ENCODE peak calls at places on chromosomes 1 and 21, in six cellular contexts. A, M, B, Y, E and X are unnamed samples.

GRCh38 chr21:37459575-37459974 is 93.0 kb downstream of the DYRK1A start:
- DNase-seq in M (no peak), A (peak; percentile 69), Y (no peak), E (no peak), B (no peak), X (peak; percentile 6)

GRCh38 chr1:27603962-27604578 is at the start of gene AHDC1:
- DNase-seq in M (peak; percentile 96), Y (peak; percentile 97), A (peak; percentile 80), E (peak; percentile 94), B (peak; percentile 82), X (peak; percentile 91)

GRCh38 chr1:156896490-156897033 is 3.0 kb downstream of the PEAR1 start:
- DNase-seq in A (peak; percentile 91), Y (peak; percentile 56), B (no peak), M (no peak), E (no peak), X (peak; percentile 94)

GRCh38 chr1:55215194-55216021 is at the start of gene USP24:
- DNase-seq in A (peak; percentile 55), E (peak; percentile 71), Y (peak; percentile 85), M (peak; percentile 80), B (peak; percentile 60), X (peak; percentile 81)

GRCh38 chr1:27542463-27543273 is 52.7 kb upstream of the WASF2 start:
- DNase-seq in Y (no peak), A (peak; percentile 76), E (peak; percentile 74), B (no peak), M (no peak), X (peak; percentile 86)

GRCh38 chr1:203307690-203308126 is 2.4 kb downstream of the BTG2 start:
- DNase-seq in B (no peak), M (no peak), E (no peak), A (no peak), Y (peak; percentile 77), X (no peak)

GRCh38 chr1:155598842-155599331 is 11.1 kb upstream of the MSTO1 start:
- DNase-seq in E (no peak), Y (peak; percentile 56), A (peak; percentile 57), B (no peak), M (no peak), X (no peak)

GRCh38 chr1:200979574-200980451 is 43.7 kb downstream of the KIF21B start:
- DNase-seq in M (peak; percentile 90), B (peak; percentile 26), Y (peak; percentile 87), E (no peak), A (peak; percentile 19), X (peak; percentile 75)

GRCh38 chr1:119336738-119337315 is 31.8 kb upstream of the HAO2 start:
- DNase-seq in B (no peak), A (no peak), Y (no peak), M (no peak), E (no peak), X (no peak)

GRCh38 chr1:233662503-233663105 is 48.7 kb downstream of the KCNK1 start:
- DNase-seq in E (no peak), Y (no peak), M (no peak), B (no peak), A (peak; percentile 21), X (no peak)

GRCh38 chr1:211641942-211642341 is 33.5 kb downstream of the NEK2 start:
- DNase-seq in Y (no peak), E (no peak), M (no peak), B (no peak), A (no peak), X (no peak)

GRCh38 chr21:31186916-31187315 is 148.6 kb upstream of the KRTAP19-8 start:
- DNase-seq in E (no peak), M (no peak), B (no peak), Y (peak; percentile 19), A (no peak), X (no peak)

GRCh38 chr1:167627865-167628641 is 2.0 kb upstream of the RCSD1 start:
- DNase-seq in E (no peak), B (peak; percentile 44), A (no peak), Y (no peak), M (no peak), X (no peak)

GRCh38 chr1:226632169-226632884 is 83.8 kb downstream of the STUM start:
- DNase-seq in B (no peak), A (no peak), M (no peak), E (peak; percentile 21), Y (no peak), X (no peak)

GRCh38 chr1:233238884-233239432 is 56.6 kb downstream of the PCNX2 start:
- DNase-seq in Y (no peak), M (no peak), B (no peak), A (no peak), E (no peak), X (no peak)

GRCh38 chr1:8363186-8363585 is 45.3 kb downstream of the SLC45A1 start:
- DNase-seq in M (no peak), E (no peak), A (no peak), B (no peak), Y (no peak), X (no peak)

GRCh38 chr1:153180556-153180955 is 22.7 kb upstream of the LELP1 start:
- DNase-seq in B (no peak), M (no peak), Y (no peak), A (no peak), E (no peak), X (no peak)

GRCh38 chr1:190738321-190738720 is 260.7 kb upstream of the BRINP3 start:
- DNase-seq in E (no peak), B (no peak), Y (no peak), A (peak; percentile 0), M (no peak), X (peak; percentile 25)

GRCh38 chr1:3942416-3943122 is 42.5 kb upstream of the C1orf174 start:
- DNase-seq in B (no peak), Y (no peak), A (no peak), E (no peak), M (no peak), X (no peak)

GRCh38 chr1:179883040-179883501 is 986 bp downstream of the TOR1AIP1 start:
- DNase-seq in A (no peak), M (no peak), Y (no peak), E (no peak), B (peak; percentile 13), X (no peak)

GRCh38 chr1:61087574-61087973 is 5.2 kb downstream of the NFIA start:
- DNase-seq in B (no peak), E (peak; percentile 37), Y (no peak), M (no peak), A (no peak), X (no peak)

GRCh38 chr1:229889031-229889517 is 178.0 kb upstream of the GALNT2 start:
- DNase-seq in Y (no peak), E (no peak), M (no peak), A (no peak), B (no peak), X (no peak)

GRCh38 chr1:106924360-106924759 is 132.1 kb upstream of the PRMT6 start:
- DNase-seq in A (peak; percentile 14), Y (peak; percentile 74), B (no peak), M (peak; percentile 17), E (no peak), X (no peak)

GRCh38 chr1:104125226-104125625 is 375.5 kb downstream of the AMY1C start:
- DNase-seq in B (no peak), E (no peak), M (no peak), Y (no peak), A (no peak), X (no peak)

GRCh38 chr1:104125935-104126334 is 376.2 kb downstream of the AMY1C start:
- DNase-seq in A (no peak), M (no peak), Y (no peak), E (no peak), B (no peak), X (no peak)

GRCh38 chr1:104120488-104120887 is 370.8 kb downstream of the AMY1C start:
- DNase-seq in E (no peak), A (no peak), M (no peak), Y (peak; percentile 16), B (no peak), X (no peak)
- TF ChIP-seq CTCF in E (no peak), A (no peak), M (no peak), Y (peak; percentile 66), B (no peak), X (peak; percentile 13)

GRCh38 chr1:9425859-9426258 is 113.4 kb upstream of the SLC25A33 start:
- DNase-seq in E (no peak), A (no peak), M (no peak), Y (no peak), B (no peak), X (no peak)

GRCh38 chr1:9426291-9426711 is 113.0 kb upstream of the SLC25A33 start:
- DNase-seq in Y (no peak), M (no peak), B (peak; percentile 68), E (no peak), A (no peak), X (no peak)

GRCh38 chr1:9427388-9427787 is 111.9 kb upstream of the SLC25A33 start:
- DNase-seq in E (no peak), B (no peak), M (no peak), Y (no peak), A (no peak), X (no peak)

GRCh38 chr1:9429369-9429766 is 109.9 kb upstream of the SLC25A33 start:
- DNase-seq in A (no peak), E (no peak), M (no peak), Y (no peak), B (no peak), X (no peak)

GRCh38 chr1:9428601-9429368 is 110.5 kb upstream of the SLC25A33 start:
- DNase-seq in A (peak; percentile 98), E (peak; percentile 99), B (peak; percentile 100), Y (peak; percentile 99), M (peak; percentile 100), X (peak; percentile 97)
- TF ChIP-seq CTCF in A (no peak), E (no peak), B (no peak), Y (no peak), M (no peak), X (no peak)

DNA sequence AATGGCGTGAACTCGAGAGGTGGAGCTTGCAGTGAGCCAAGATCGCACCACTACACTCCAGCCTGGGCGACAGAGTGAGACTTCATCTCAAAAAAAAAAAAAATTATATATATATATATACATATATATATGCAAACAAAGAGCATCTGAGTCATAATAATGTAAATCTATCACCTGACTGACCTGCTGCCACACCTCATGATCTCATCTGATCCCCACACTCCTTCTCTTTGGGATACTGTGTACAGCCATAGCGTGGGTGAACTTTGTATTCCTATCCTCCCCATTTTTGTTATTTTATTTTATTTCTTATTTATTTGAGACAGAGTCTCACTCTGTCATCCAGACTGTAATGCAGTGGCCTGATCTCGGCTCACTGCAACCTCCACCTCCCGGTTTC is 2.6 kb upstream of the HDAC1 start:
- DNase-seq in A (no peak), B (no peak), E (no peak), Y (no peak), M (no peak), X (no peak)
- TF ChIP-seq CTCF in A (no peak), B (no peak), E (no peak), Y (no peak), M (no peak), X (no peak)

GRCh38 chr1:239786464-239786863 is 305.2 kb upstream of the FMN2 start:
- DNase-seq in A (no peak), E (no peak), Y (peak; percentile 70), B (no peak), M (peak; percentile 74), X (no peak)

GRCh38 chr1:239795289-239795688 is 296.4 kb upstream of the FMN2 start:
- DNase-seq in Y (no peak), A (no peak), M (no peak), E (no peak), B (no peak), X (no peak)

GRCh38 chr1:239792157-239792556 is 299.5 kb upstream of the FMN2 start:
- DNase-seq in E (no peak), M (no peak), Y (no peak), A (no peak), B (no peak), X (peak; percentile 44)
- TF ChIP-seq CTCF in E (no peak), M (no peak), Y (no peak), A (no peak), B (no peak), X (peak; percentile 6)